ENCODE peak calls at places on chromosome 16, in four cellular contexts. S, N, M and L are unnamed samples.

GRCh38 chr16:87705780-87706277 is 60.0 kb downstream of the KLHDC4 start:
- DNase-seq in S (no peak), N (no peak), M (no peak), L (no peak)

GRCh38 chr16:3992297-3993051 is 112.0 kb upstream of the CREBBP start:
- DNase-seq in S (no peak), N (no peak), M (no peak), L (no peak)

GRCh38 chr16:57946181-57946801 is 24.6 kb downstream of the CNGB1 start:
- DNase-seq in S (no peak), N (no peak), M (no peak), L (no peak)

GRCh38 chr16:4087990-4088577 is 28.2 kb downstream of the ADCY9 start:
- DNase-seq in S (no peak), N (no peak), M (no peak), L (no peak)

GRCh38 chr16:27363797-27364196 is 38.2 kb upstream of the IL21R start:
- DNase-seq in S (no peak), N (peak), M (no peak), L (no peak)

GRCh38 chr16:61432421-61432820 is 603.8 kb downstream of the CDH8 start:
- DNase-seq in S (no peak), N (no peak), M (no peak), L (no peak)

GRCh38 chr16:65658339-65659275 is 536.7 kb upstream of the CDH11 start:
- DNase-seq in S (peak), N (peak), M (peak), L (peak)

GRCh38 chr16:30740364-30741251 is 7.6 kb upstream of the PHKG2 start:
- DNase-seq in S (no peak), N (peak), M (peak), L (peak)

GRCh38 chr16:47774661-47775060 is 313.5 kb downstream of the PHKB start:
- DNase-seq in S (no peak), N (peak), M (peak), L (peak)

GRCh38 chr16:86093801-86094750 is 195.1 kb downstream of the IRF8 start:
- DNase-seq in S (no peak), N (no peak), M (no peak), L (no peak)

GRCh38 chr16:7541026-7541425 is 208.4 kb downstream of the RBFOX1 start:
- DNase-seq in S (no peak), N (no peak), M (no peak), L (no peak)

GRCh38 chr16:75309899-75310430 is 58.5 kb upstream of the BCAR1 start:
- DNase-seq in S (no peak), N (no peak), M (no peak), L (no peak)

GRCh38 chr16:90012978-90013745 is 6.1 kb downstream of the DBNDD1 start:
- DNase-seq in S (no peak), N (no peak), M (no peak), L (no peak)